ENCODE peak calls at places on chromosome 18, in six cellular contexts. N is stimulated activated CD4-positive, alpha-beta T cell treated with anti-CD3 and anti-CD28 coated beads, Interleukin-4, amount 100 ng/mL, for 48 hours; J is caudate nucleus; P is renal cortical epithelial cell; I is SHP77; C is stimulated activated naive CD8-positive, alpha-beta T cell treated with anti-CD3 and anti-CD28 coated beads, Interleukin-15, amount 100 ng/mL, for 72 hours. S is an unnamed sample.

GRCh38 chr18:25058520-25058919 is 293.4 kb downstream of the ZNF521 start:
- DNase-seq in N (no peak), J (no peak), P (no peak), I (no peak), C (no peak), S (no peak)

GRCh38 chr18:21484851-21485636 is 115.5 kb downstream of the ESCO1 start:
- DNase-seq in N (no peak), J (no peak), P (peak), I (no peak), C (no peak), S (no peak)

GRCh38 chr18:43160509-43160908 is 45.0 kb upstream of the RIT2 start:
- DNase-seq in N (no peak), J (no peak), P (no peak), I (no peak), C (no peak), S (no peak)

GRCh38 chr18:77106331-77106730 is 26.3 kb downstream of the MBP start:
- DNase-seq in N (peak), J (no peak), P (no peak), I (no peak), C (peak), S (no peak)

GRCh38 chr18:48627216-48627615 is 88.4 kb downstream of the CTIF start:
- DNase-seq in N (no peak), J (no peak), P (no peak), I (no peak), C (no peak), S (no peak)

GRCh38 chr18:54551590-54551989 is 39.5 kb upstream of the DYNAP start:
- DNase-seq in N (no peak), J (no peak), P (no peak), I (no peak), C (no peak), S (no peak)

GRCh38 chr18:28177828-28178635 is 1.1 kb upstream of the CDH2 start:
- DNase-seq in N (no peak), J (peak), P (no peak), I (peak), C (no peak), S (peak)

GRCh38 chr18:43805646-43806194 is 528.4 kb upstream of the SYT4 start:
- DNase-seq in N (no peak), J (no peak), P (peak), I (peak), C (no peak), S (peak)

GRCh38 chr18:25544872-25545271 is 192.9 kb upstream of the ZNF521 start:
- DNase-seq in N (no peak), J (no peak), P (no peak), I (no peak), C (no peak), S (no peak)

GRCh38 chr18:35282353-35282752 is 7.7 kb downstream of the ZSCAN30 start:
- DNase-seq in N (no peak), J (no peak), P (peak), I (no peak), C (no peak), S (no peak)

GRCh38 chr18:33711514-33711913 is 133.5 kb downstream of the ASXL3 start:
- DNase-seq in N (no peak), J (no peak), P (no peak), I (no peak), C (no peak), S (no peak)

GRCh38 chr18:21997207-21998143 is 171.9 kb upstream of the GATA6 start:
- DNase-seq in N (no peak), J (no peak), P (peak), I (no peak), C (peak), S (no peak)

GRCh38 chr18:63828120-63828519 is 52.9 kb downstream of the SERPINB7 start:
- DNase-seq in N (no peak), J (no peak), P (no peak), I (no peak), C (no peak), S (no peak)

GRCh38 chr18:10040287-10041011 is 126.6 kb downstream of the VAPA start:
- DNase-seq in N (no peak), J (no peak), P (peak), I (no peak), C (no peak), S (no peak)

GRCh38 chr18:75070625-75071483 is 138.1 kb downstream of the PTGR3 start:
- DNase-seq in N (peak), J (no peak), P (peak), I (peak), C (peak), S (peak)

GRCh38 chr18:10143601-10144000 is 229.8 kb downstream of the VAPA start:
- DNase-seq in N (no peak), J (no peak), P (no peak), I (no peak), C (no peak), S (no peak)

GRCh38 chr18:45954070-45954712 is 12.9 kb downstream of the EPG5 start:
- DNase-seq in N (no peak), J (no peak), P (peak), I (no peak), C (no peak), S (no peak)

GRCh38 chr18:59021500-59021899 is 118.2 kb upstream of the SEC11C start:
- DNase-seq in N (no peak), J (no peak), P (peak), I (peak), C (no peak), S (peak)

GRCh38 chr18:72993245-72993644 is 125.5 kb upstream of the NETO1 start:
- DNase-seq in N (no peak), J (no peak), P (no peak), I (no peak), C (no peak), S (no peak)

S was measured in NCI-H2029.